ENCODE peak calls at places on chromosome 1, in eight cellular contexts. One of them, this sample, is unnamed.

GRCh38 chr1:184524248-184524647 is 137.4 kb downstream of the C1orf21 start:
- DNase-seq in activated B cell treated with CpG ODN at 0.5 μM for 24 hours: no peak
- DNase-seq in progenitor cell of endocrine pancreas: no peak
- DNase-seq in foreskin fibroblast: no peak
- DNase-seq in H9: no peak
- DNase-seq in neural crest cell: no peak
- DNase-seq in cardiac fibroblast: peak
- DNase-seq in psoas muscle: no peak
- DNase-seq in this sample: no peak

GRCh38 chr1:171343727-171344472 is 29.9 kb downstream of the FMO4 start:
- DNase-seq in activated B cell treated with CpG ODN at 0.5 μM for 24 hours: no peak
- DNase-seq in progenitor cell of endocrine pancreas: no peak
- DNase-seq in foreskin fibroblast: no peak
- DNase-seq in H9: no peak
- DNase-seq in neural crest cell: no peak
- DNase-seq in cardiac fibroblast: no peak
- DNase-seq in psoas muscle: no peak
- DNase-seq in this sample: no peak

GRCh38 chr1:186566140-186566850 is 105.4 kb upstream of the PDC start:
- DNase-seq in activated B cell treated with CpG ODN at 0.5 μM for 24 hours: no peak
- DNase-seq in progenitor cell of endocrine pancreas: no peak
- DNase-seq in foreskin fibroblast: peak
- DNase-seq in H9: no peak
- DNase-seq in neural crest cell: no peak
- DNase-seq in cardiac fibroblast: peak
- DNase-seq in psoas muscle: no peak
- DNase-seq in this sample: no peak

GRCh38 chr1:29267341-29268070 is 31.2 kb downstream of the PTPRU start:
- DNase-seq in activated B cell treated with CpG ODN at 0.5 μM for 24 hours: no peak
- DNase-seq in progenitor cell of endocrine pancreas: no peak
- DNase-seq in foreskin fibroblast: no peak
- DNase-seq in H9: no peak
- DNase-seq in neural crest cell: no peak
- DNase-seq in cardiac fibroblast: no peak
- DNase-seq in psoas muscle: no peak
- DNase-seq in this sample: no peak

GRCh38 chr1:93219443-93219842 is 38.9 kb downstream of the CCDC18 start:
- DNase-seq in activated B cell treated with CpG ODN at 0.5 μM for 24 hours: no peak
- DNase-seq in progenitor cell of endocrine pancreas: no peak
- DNase-seq in foreskin fibroblast: no peak
- DNase-seq in H9: no peak
- DNase-seq in neural crest cell: no peak
- DNase-seq in cardiac fibroblast: no peak
- DNase-seq in psoas muscle: no peak
- DNase-seq in this sample: no peak

GRCh38 chr1:52059326-52059725 is 3.2 kb downstream of the BTF3L4 start:
- DNase-seq in activated B cell treated with CpG ODN at 0.5 μM for 24 hours: no peak
- DNase-seq in progenitor cell of endocrine pancreas: no peak
- DNase-seq in foreskin fibroblast: peak
- DNase-seq in H9: no peak
- DNase-seq in neural crest cell: no peak
- DNase-seq in cardiac fibroblast: peak
- DNase-seq in psoas muscle: no peak
- DNase-seq in this sample: no peak

GRCh38 chr1:4652631-4653327 is 1.6 kb upstream of the AJAP1 start:
- DNase-seq in activated B cell treated with CpG ODN at 0.5 μM for 24 hours: peak
- DNase-seq in progenitor cell of endocrine pancreas: peak
- DNase-seq in foreskin fibroblast: peak
- DNase-seq in H9: peak
- DNase-seq in neural crest cell: peak
- DNase-seq in cardiac fibroblast: peak
- DNase-seq in psoas muscle: peak
- DNase-seq in this sample: no peak

GRCh38 chr1:209714338-209714737 is 9.7 kb downstream of the HSD11B1 start:
- DNase-seq in activated B cell treated with CpG ODN at 0.5 μM for 24 hours: no peak
- DNase-seq in progenitor cell of endocrine pancreas: no peak
- DNase-seq in foreskin fibroblast: no peak
- DNase-seq in H9: no peak
- DNase-seq in neural crest cell: no peak
- DNase-seq in cardiac fibroblast: no peak
- DNase-seq in psoas muscle: no peak
- DNase-seq in this sample: no peak

GRCh38 chr1:231442735-231443134 is 20.6 kb upstream of the EGLN1 start:
- DNase-seq in activated B cell treated with CpG ODN at 0.5 μM for 24 hours: no peak
- DNase-seq in progenitor cell of endocrine pancreas: no peak
- DNase-seq in foreskin fibroblast: peak
- DNase-seq in H9: no peak
- DNase-seq in neural crest cell: no peak
- DNase-seq in cardiac fibroblast: peak
- DNase-seq in psoas muscle: no peak
- DNase-seq in this sample: no peak

GRCh38 chr1:99590578-99591209 is 55.2 kb upstream of the PALMD start:
- DNase-seq in activated B cell treated with CpG ODN at 0.5 μM for 24 hours: no peak
- DNase-seq in progenitor cell of endocrine pancreas: no peak
- DNase-seq in foreskin fibroblast: peak
- DNase-seq in H9: no peak
- DNase-seq in neural crest cell: no peak
- DNase-seq in cardiac fibroblast: peak
- DNase-seq in psoas muscle: no peak
- DNase-seq in this sample: no peak

GRCh38 chr1:12161662-12162458 is 4.9 kb upstream of the TNFRSF1B start:
- DNase-seq in activated B cell treated with CpG ODN at 0.5 μM for 24 hours: peak
- DNase-seq in progenitor cell of endocrine pancreas: no peak
- DNase-seq in foreskin fibroblast: peak
- DNase-seq in H9: peak
- DNase-seq in neural crest cell: no peak
- DNase-seq in cardiac fibroblast: peak
- DNase-seq in psoas muscle: peak
- DNase-seq in this sample: peak

GRCh38 chr1:162222735-162223134 is 153.2 kb downstream of the NOS1AP start:
- DNase-seq in activated B cell treated with CpG ODN at 0.5 μM for 24 hours: no peak
- DNase-seq in progenitor cell of endocrine pancreas: no peak
- DNase-seq in foreskin fibroblast: no peak
- DNase-seq in H9: no peak
- DNase-seq in neural crest cell: no peak
- DNase-seq in cardiac fibroblast: no peak
- DNase-seq in psoas muscle: no peak
- DNase-seq in this sample: no peak

GRCh38 chr1:206766251-206766856 is 4.2 kb upstream of the IL19 start:
- DNase-seq in activated B cell treated with CpG ODN at 0.5 μM for 24 hours: no peak
- DNase-seq in progenitor cell of endocrine pancreas: no peak
- DNase-seq in foreskin fibroblast: peak
- DNase-seq in H9: no peak
- DNase-seq in neural crest cell: no peak
- DNase-seq in cardiac fibroblast: peak
- DNase-seq in psoas muscle: peak
- DNase-seq in this sample: no peak

GRCh38 chr1:55768345-55768952 is 553.3 kb upstream of the USP24 start:
- DNase-seq in activated B cell treated with CpG ODN at 0.5 μM for 24 hours: no peak
- DNase-seq in progenitor cell of endocrine pancreas: no peak
- DNase-seq in foreskin fibroblast: no peak
- DNase-seq in H9: no peak
- DNase-seq in neural crest cell: no peak
- DNase-seq in cardiac fibroblast: no peak
- DNase-seq in psoas muscle: no peak
- DNase-seq in this sample: no peak

GRCh38 chr1:13513885-13514546 is at the start of gene LRRC38:
- DNase-seq in activated B cell treated with CpG ODN at 0.5 μM for 24 hours: no peak
- DNase-seq in progenitor cell of endocrine pancreas: no peak
- DNase-seq in foreskin fibroblast: no peak
- DNase-seq in H9: peak
- DNase-seq in neural crest cell: peak
- DNase-seq in cardiac fibroblast: no peak
- DNase-seq in psoas muscle: peak
- DNase-seq in this sample: no peak
- TF ChIP-seq CTCF in activated B cell treated with CpG ODN at 0.5 μM for 24 hours: no peak
- TF ChIP-seq CTCF in progenitor cell of endocrine pancreas: peak
- TF ChIP-seq CTCF in foreskin fibroblast: no peak
- TF ChIP-seq CTCF in H9: peak
- TF ChIP-seq CTCF in neural crest cell: peak
- TF ChIP-seq CTCF in cardiac fibroblast: no peak
- TF ChIP-seq CTCF in psoas muscle: peak
- TF ChIP-seq CTCF in this sample: no peak

DNA sequence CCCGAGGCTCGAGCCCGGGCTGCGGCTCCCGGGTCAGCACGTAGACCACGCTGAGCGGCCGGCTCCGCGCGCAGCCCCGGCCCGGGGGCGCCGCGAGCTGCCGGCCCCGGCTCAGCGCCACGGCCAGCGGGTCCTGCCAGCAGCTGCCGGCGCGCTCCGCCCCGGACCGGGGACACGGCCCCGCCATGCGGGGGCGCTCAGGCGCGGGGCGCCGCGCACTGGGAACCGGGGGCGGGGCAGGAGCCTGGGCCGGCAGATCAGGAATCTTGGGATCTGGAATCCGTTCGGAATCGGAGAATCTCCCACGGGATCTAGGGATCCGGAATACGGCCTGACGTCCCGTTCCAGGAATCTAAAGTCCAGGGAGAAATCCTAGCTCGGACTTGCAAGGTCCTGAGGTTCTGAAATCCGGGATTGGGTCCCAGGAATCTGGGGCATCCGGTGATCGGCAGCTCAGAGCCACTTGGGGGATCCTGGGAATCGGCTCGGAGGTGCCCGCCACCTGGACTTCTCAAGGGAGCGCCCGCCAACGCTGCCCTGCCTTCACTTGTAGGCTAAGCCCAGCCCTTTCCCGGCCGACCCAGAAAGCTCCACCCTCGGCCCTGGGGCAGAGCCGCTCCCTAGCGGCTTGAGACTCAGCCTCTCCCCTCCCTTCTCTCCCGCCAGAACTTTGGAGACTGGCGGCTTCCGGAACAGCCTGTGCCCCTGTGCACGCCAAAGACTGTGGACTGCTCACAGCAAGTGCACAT is at the start of gene MAP3K6:
- DNase-seq in activated B cell treated with CpG ODN at 0.5 μM for 24 hours: no peak
- DNase-seq in progenitor cell of endocrine pancreas: peak
- DNase-seq in foreskin fibroblast: peak
- DNase-seq in H9: peak
- DNase-seq in neural crest cell: peak
- DNase-seq in cardiac fibroblast: peak
- DNase-seq in psoas muscle: peak
- DNase-seq in this sample: peak
- TF ChIP-seq CTCF in activated B cell treated with CpG ODN at 0.5 μM for 24 hours: no peak
- TF ChIP-seq CTCF in progenitor cell of endocrine pancreas: peak
- TF ChIP-seq CTCF in foreskin fibroblast: no peak
- TF ChIP-seq CTCF in H9: peak
- TF ChIP-seq CTCF in neural crest cell: peak
- TF ChIP-seq CTCF in cardiac fibroblast: no peak
- TF ChIP-seq CTCF in psoas muscle: peak
- TF ChIP-seq CTCF in this sample: peak

DNA sequence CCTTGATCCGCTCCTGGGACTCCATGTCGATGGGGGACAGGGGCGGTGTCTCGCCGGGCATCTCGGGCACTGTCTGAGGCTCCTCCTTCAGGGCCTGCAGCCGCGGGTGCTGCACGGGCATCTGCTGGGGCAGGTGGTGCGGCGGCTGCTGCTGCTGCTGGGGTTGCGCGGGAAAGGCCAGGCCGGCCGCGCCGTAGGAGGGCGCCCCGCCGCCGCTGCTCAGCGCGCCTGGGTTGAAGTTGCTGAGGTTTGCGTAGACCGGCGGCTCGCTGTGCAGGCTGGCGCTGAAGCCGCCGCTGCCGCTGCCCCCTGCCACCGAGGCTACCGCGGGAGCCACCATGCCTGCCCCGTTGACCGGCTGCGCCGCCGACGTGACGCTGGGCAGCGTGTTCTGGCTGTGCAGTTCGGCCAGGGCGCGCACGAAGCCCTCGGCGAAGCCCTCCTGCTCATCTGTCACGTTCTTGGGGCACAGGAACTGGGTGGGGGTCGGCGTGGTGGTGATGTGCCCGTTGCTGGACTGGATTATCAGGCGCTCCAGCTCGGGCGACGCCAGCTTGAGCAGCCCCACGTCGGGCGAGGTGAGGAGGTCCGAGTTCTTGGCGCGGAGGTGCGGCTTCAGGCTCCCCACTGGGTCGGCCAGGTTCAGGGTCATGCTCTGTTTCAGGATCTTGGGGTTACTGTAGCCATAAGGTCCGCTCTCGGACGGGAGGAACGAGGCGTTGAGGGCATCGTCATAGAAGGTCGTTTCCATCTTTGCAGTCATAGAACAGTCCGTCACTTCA is 1.3 kb downstream of the JUN start:
- DNase-seq in activated B cell treated with CpG ODN at 0.5 μM for 24 hours: peak
- DNase-seq in progenitor cell of endocrine pancreas: peak
- DNase-seq in foreskin fibroblast: no peak
- DNase-seq in H9: peak
- DNase-seq in neural crest cell: peak
- DNase-seq in cardiac fibroblast: peak
- DNase-seq in psoas muscle: peak
- DNase-seq in this sample: peak
- TF ChIP-seq CTCF in activated B cell treated with CpG ODN at 0.5 μM for 24 hours: no peak
- TF ChIP-seq CTCF in progenitor cell of endocrine pancreas: no peak
- TF ChIP-seq CTCF in foreskin fibroblast: no peak
- TF ChIP-seq CTCF in H9: no peak
- TF ChIP-seq CTCF in neural crest cell: no peak
- TF ChIP-seq CTCF in cardiac fibroblast: no peak
- TF ChIP-seq CTCF in psoas muscle: peak
- TF ChIP-seq CTCF in this sample: no peak

GRCh38 chr1:7117599-7118281 is 332.5 kb downstream of the CAMTA1 start:
- DNase-seq in activated B cell treated with CpG ODN at 0.5 μM for 24 hours: no peak
- DNase-seq in progenitor cell of endocrine pancreas: no peak
- DNase-seq in foreskin fibroblast: peak
- DNase-seq in H9: peak
- DNase-seq in neural crest cell: peak
- DNase-seq in cardiac fibroblast: peak
- DNase-seq in psoas muscle: no peak
- DNase-seq in this sample: peak

GRCh38 chr1:7120863-7121621 is 335.8 kb downstream of the CAMTA1 start:
- DNase-seq in activated B cell treated with CpG ODN at 0.5 μM for 24 hours: no peak
- DNase-seq in progenitor cell of endocrine pancreas: no peak
- DNase-seq in foreskin fibroblast: no peak
- DNase-seq in H9: no peak
- DNase-seq in neural crest cell: no peak
- DNase-seq in cardiac fibroblast: no peak
- DNase-seq in psoas muscle: no peak
- DNase-seq in this sample: peak

GRCh38 chr1:7113822-7114221 is 328.6 kb downstream of the CAMTA1 start:
- DNase-seq in activated B cell treated with CpG ODN at 0.5 μM for 24 hours: no peak
- DNase-seq in progenitor cell of endocrine pancreas: no peak
- DNase-seq in foreskin fibroblast: no peak
- DNase-seq in H9: no peak
- DNase-seq in neural crest cell: no peak
- DNase-seq in cardiac fibroblast: no peak
- DNase-seq in psoas muscle: no peak
- DNase-seq in this sample: no peak

GRCh38 chr1:7116001-7116400 is 330.7 kb downstream of the CAMTA1 start:
- DNase-seq in activated B cell treated with CpG ODN at 0.5 μM for 24 hours: no peak
- DNase-seq in progenitor cell of endocrine pancreas: no peak
- DNase-seq in foreskin fibroblast: no peak
- DNase-seq in H9: no peak
- DNase-seq in neural crest cell: no peak
- DNase-seq in cardiac fibroblast: no peak
- DNase-seq in psoas muscle: no peak
- DNase-seq in this sample: no peak

DNA sequence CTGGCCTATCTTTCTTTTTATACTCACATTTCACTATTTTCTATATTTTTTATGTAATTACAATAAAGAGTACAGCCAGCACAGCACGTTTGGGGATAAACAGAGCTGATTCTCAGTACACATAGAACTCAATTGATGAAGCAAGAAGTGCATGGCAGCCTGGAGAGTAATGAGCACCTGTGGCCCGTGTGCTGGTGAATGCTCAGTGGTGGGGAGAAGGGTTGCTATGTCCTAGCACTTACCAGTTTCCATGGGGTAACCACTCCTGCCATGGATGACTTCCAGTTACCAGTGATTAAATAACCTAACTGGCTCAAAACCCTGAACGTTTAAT is 332.0 kb downstream of the CAMTA1 start:
- DNase-seq in activated B cell treated with CpG ODN at 0.5 μM for 24 hours: no peak
- DNase-seq in progenitor cell of endocrine pancreas: no peak
- DNase-seq in foreskin fibroblast: no peak
- DNase-seq in H9: no peak
- DNase-seq in neural crest cell: no peak
- DNase-seq in cardiac fibroblast: no peak
- DNase-seq in psoas muscle: no peak
- DNase-seq in this sample: no peak
- TF ChIP-seq CTCF in activated B cell treated with CpG ODN at 0.5 μM for 24 hours: no peak
- TF ChIP-seq CTCF in progenitor cell of endocrine pancreas: no peak
- TF ChIP-seq CTCF in foreskin fibroblast: peak
- TF ChIP-seq CTCF in H9: peak
- TF ChIP-seq CTCF in neural crest cell: no peak
- TF ChIP-seq CTCF in cardiac fibroblast: no peak
- TF ChIP-seq CTCF in psoas muscle: no peak
- TF ChIP-seq CTCF in this sample: peak